ENCODE peak calls at places on chromosomes 16 and 17, in five cellular contexts. Z is foreskin fibroblast; B is activated CD8-positive, alpha-beta T cell treated with anti-CD3 and anti-CD28 coated beads for 36 hours; G is testis; O is cardiac muscle cell. U is an unnamed sample.

GRCh38 chr17:79695293-79696158 is 35.2 kb upstream of the ENPP7 start:
- DNase-seq in Z (peak; percentile 18), B (peak; percentile 13), G (peak; percentile 60), O (no peak), U (no peak)

GRCh38 chr17:77528516-77529327 is 388.0 kb downstream of the SEC14L1 start:
- DNase-seq in Z (no peak), B (peak; percentile 66), G (no peak), O (peak; percentile 84), U (no peak)

GRCh38 chr17:14011740-14012405 is 57.4 kb upstream of the COX10 start:
- DNase-seq in Z (no peak), B (no peak), G (no peak), O (no peak), U (no peak)

GRCh38 chr17:43169561-43170139 is 1.4 kb upstream of the NBR1 start:
- DNase-seq in Z (peak; percentile 26), B (peak; percentile 52), G (peak; percentile 46), O (no peak), U (peak; percentile 22)

GRCh38 chr16:28548306-28548802 is 5.4 kb upstream of the SGF29 start:
- DNase-seq in Z (no peak), B (no peak), G (no peak), O (no peak), U (no peak)

GRCh38 chr17:57215317-57215716 is 41.0 kb upstream of the MSI2 start:
- DNase-seq in Z (peak; percentile 67), B (no peak), G (peak; percentile 54), O (no peak), U (no peak)

GRCh38 chr16:29899516-29900101 is at the start of gene SEZ6L2:
- DNase-seq in Z (peak; percentile 89), B (peak; percentile 73), G (peak; percentile 81), O (peak; percentile 73), U (peak; percentile 43)

GRCh38 chr16:57941016-57941656 is 29.8 kb downstream of the CNGB1 start:
- DNase-seq in Z (peak; percentile 11), B (no peak), G (peak; percentile 88), O (no peak), U (no peak)

GRCh38 chr16:78990309-78990701 is 610.2 kb downstream of the MAF start:
- DNase-seq in Z (no peak), B (no peak), G (no peak), O (peak; percentile 51), U (no peak)

GRCh38 chr17:58968662-58969061 is 138.0 kb downstream of the TRIM37 start:
- DNase-seq in Z (no peak), B (no peak), G (no peak), O (no peak), U (no peak)

GRCh38 chr16:17291289-17291688 is 179.5 kb downstream of the XYLT1 start:
- DNase-seq in Z (no peak), B (no peak), G (no peak), O (no peak), U (no peak)

GRCh38 chr16:12160249-12160648 is 183.7 kb downstream of the SNX29 start:
- DNase-seq in Z (no peak), B (no peak), G (no peak), O (no peak), U (no peak)

GRCh38 chr16:23071202-23072083 is 77.8 kb downstream of the USP31 start:
- DNase-seq in Z (no peak), B (no peak), G (no peak), O (no peak), U (no peak)

GRCh38 chr16:80806957-80807356 is 2.6 kb upstream of the CDYL2 start:
- DNase-seq in Z (peak; percentile 80), B (peak; percentile 84), G (no peak), O (no peak), U (no peak)

GRCh38 chr17:48555616-48556533 is 11.0 kb upstream of the HOXB2 start:
- DNase-seq in Z (no peak), B (peak; percentile 28), G (no peak), O (peak; percentile 69), U (no peak)

GRCh38 chr16:30958164-30959083 is 870 bp downstream of the SETD1A start:
- DNase-seq in Z (peak; percentile 41), B (peak; percentile 49), G (peak; percentile 67), O (peak; percentile 82), U (peak; percentile 90)

GRCh38 chr17:45336390-45337182 is 19.8 kb upstream of the MAP3K14 start:
- DNase-seq in Z (no peak), B (no peak), G (peak; percentile 44), O (no peak), U (no peak)

GRCh38 chr16:57070424-57070823 is 22.0 kb upstream of the CPNE2 start:
- DNase-seq in Z (no peak), B (no peak), G (no peak), O (no peak), U (no peak)

GRCh38 chr16:89385712-89386111 is 104.6 kb downstream of the ANKRD11 start:
- DNase-seq in Z (no peak), B (no peak), G (no peak), O (no peak), U (no peak)

GRCh38 chr17:78325076-78325712 is 34.7 kb downstream of the SOCS3 start:
- DNase-seq in Z (peak; percentile 79), B (no peak), G (peak; percentile 60), O (no peak), U (no peak)

GRCh38 chr17:63697341-63698286 is 2.3 kb downstream of the LIMD2 start:
- DNase-seq in Z (no peak), B (peak; percentile 91), G (no peak), O (no peak), U (peak; percentile 76)

GRCh38 chr16:353404-354285 is 1.1 kb upstream of the AXIN1 start:
- DNase-seq in Z (no peak), B (peak; percentile 26), G (no peak), O (no peak), U (no peak)

GRCh38 chr17:21217346-21217745 is 3.4 kb upstream of the TMEM11 start:
- DNase-seq in Z (no peak), B (no peak), G (no peak), O (no peak), U (no peak)

GRCh38 chr17:65485388-65486299 is 75.8 kb downstream of the AXIN2 start:
- DNase-seq in Z (no peak), B (no peak), G (peak; percentile 16), O (no peak), U (no peak)

GRCh38 chr16:49405123-49405522 is 31.5 kb downstream of the C16orf78 start:
- DNase-seq in Z (no peak), B (no peak), G (no peak), O (no peak), U (no peak)

GRCh38 chr17:47223007-47223406 is 13.9 kb downstream of the MYL4 start:
- DNase-seq in Z (peak; percentile 66), B (no peak), G (no peak), O (no peak), U (no peak)

GRCh38 chr16:68079616-68080344 is 5.4 kb upstream of the NFATC3 start:
- DNase-seq in Z (no peak), B (peak; percentile 94), G (peak; percentile 93), O (no peak), U (no peak)

GRCh38 chr17:41864837-41865595 is at the start of gene KLHL11:
- DNase-seq in Z (peak; percentile 90), B (peak; percentile 93), G (peak; percentile 95), O (peak; percentile 96), U (peak; percentile 96)

GRCh38 chr17:41864498-41864836 is 756 bp downstream of the KLHL11 start:
- DNase-seq in Z (no peak), B (no peak), G (peak; percentile 62), O (peak; percentile 59), U (no peak)

GRCh38 chr17:41863074-41863843 is 2.0 kb downstream of the KLHL11 start:
- DNase-seq in Z (no peak), B (peak; percentile 70), G (no peak), O (no peak), U (no peak)

GRCh38 chr17:41868568-41868967 is 3.3 kb upstream of the KLHL11 start:
- DNase-seq in Z (no peak), B (no peak), G (no peak), O (no peak), U (no peak)

GRCh38 chr17:41865596-41865893 is 322 bp upstream of the KLHL11 start:
- DNase-seq in Z (no peak), B (no peak), G (no peak), O (no peak), U (no peak)
- TF ChIP-seq CTCF in Z (no peak), B (no peak), G (no peak), O (no peak), U (no peak)

GRCh38 chr17:49600949-49601348 is 25.3 kb downstream of the NXPH3 start:
- DNase-seq in Z (no peak), B (no peak), G (no peak), O (no peak), U (no peak)

GRCh38 chr17:49603238-49603637 is 27.6 kb downstream of the NXPH3 start:
- DNase-seq in Z (no peak), B (no peak), G (no peak), O (no peak), U (no peak)

GRCh38 chr17:49604314-49604869 is 28.7 kb downstream of the NXPH3 start:
- DNase-seq in Z (no peak), B (no peak), G (no peak), O (no peak), U (no peak)

GRCh38 chr17:49602783-49603182 is 27.1 kb downstream of the NXPH3 start:
- DNase-seq in Z (no peak), B (no peak), G (no peak), O (no peak), U (no peak)

GRCh38 chr17:49603720-49604119 is 28.0 kb downstream of the NXPH3 start:
- DNase-seq in Z (no peak), B (no peak), G (no peak), O (no peak), U (no peak)
- TF ChIP-seq CTCF in Z (peak; percentile 3), B (no peak), G (no peak), O (peak; percentile 40), U (no peak)

DNA sequence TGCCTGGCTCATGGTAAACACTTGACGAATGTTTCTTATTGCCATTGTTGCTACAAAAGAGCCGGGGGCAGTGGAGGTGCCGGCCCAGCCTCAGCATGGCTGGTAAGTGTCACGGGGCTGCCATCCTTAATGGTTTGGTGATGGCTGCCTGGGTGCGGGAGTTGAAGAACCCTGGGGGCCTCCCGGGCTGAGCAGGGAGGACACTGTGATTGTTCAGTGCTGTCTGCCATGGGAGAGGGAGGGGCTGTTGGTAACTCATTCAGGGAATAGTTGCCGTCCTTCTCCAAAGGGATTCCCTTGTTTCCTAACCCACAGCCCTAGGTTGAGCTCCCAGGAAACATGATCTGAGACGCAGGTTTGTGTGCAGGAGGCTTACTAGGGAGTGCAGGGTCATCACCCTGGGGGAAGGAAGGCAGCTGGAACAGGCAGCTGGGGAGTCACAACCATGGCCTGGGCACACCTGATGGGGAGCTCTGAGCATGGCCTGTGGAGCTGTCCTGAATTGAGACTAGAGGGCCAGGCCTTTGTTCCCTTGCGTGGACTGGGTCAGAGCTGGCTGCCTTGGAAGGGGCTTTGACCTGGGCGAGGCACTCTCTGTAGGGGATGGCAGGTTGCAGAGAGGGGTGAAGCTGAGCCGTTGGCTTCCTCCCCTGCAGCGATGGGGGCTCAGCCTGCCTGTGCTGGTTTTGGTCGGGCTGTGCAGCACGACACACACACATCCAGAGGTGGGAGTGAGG is 85.7 kb downstream of the PLCG2 start:
- DNase-seq in Z (no peak), B (no peak), G (no peak), O (no peak), U (no peak)
- TF ChIP-seq CTCF in Z (no peak), B (no peak), G (no peak), O (no peak), U (no peak)

DNA sequence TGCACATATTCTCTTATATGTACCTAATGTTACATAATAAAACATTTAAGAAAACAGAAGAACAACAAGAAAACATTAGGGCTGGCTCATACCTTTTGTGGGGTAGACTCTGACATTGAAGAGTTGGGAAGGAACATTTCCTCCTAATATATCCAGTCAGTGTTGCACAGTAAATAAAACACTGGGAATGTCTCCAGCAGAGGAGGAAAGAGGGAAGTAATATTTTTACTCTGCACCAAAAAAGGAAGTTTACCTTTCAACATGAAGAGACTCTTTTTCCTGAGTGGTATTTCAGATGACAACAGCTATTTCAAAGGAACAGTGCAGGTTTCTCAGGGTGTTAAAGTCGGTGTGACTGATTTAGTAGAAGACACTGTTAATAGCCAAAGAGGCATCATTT is 31.9 kb downstream of the EPN2 start:
- DNase-seq in Z (no peak), B (no peak), G (no peak), O (no peak), U (no peak)
- TF ChIP-seq CTCF in Z (no peak), B (no peak), G (no peak), O (no peak), U (no peak)